ENCODE peak calls at places on chromosomes 4 and X, in seven cellular contexts. One of them, this sample, is unnamed. For H3K4me1 and H3K9me2, the result is how much of the 10 kb centered on the place peaks cover.

GRCh38 chr4:159551268-159551667 is 448.4 kb downstream of the RAPGEF2 start:
- DNase-seq in OCI-LY7: no peak
- DNase-seq in GM23248: peak
- DNase-seq in HCT116: no peak
- DNase-seq in hepatocyte: no peak
- DNase-seq in PC-9: no peak
- DNase-seq in SK-N-SH: no peak
- DNase-seq in this sample: no peak

GRCh38 chrX:22247169-22247568 is 25.5 kb upstream of the CBLL2 start:
- DNase-seq in OCI-LY7: no peak
- DNase-seq in GM23248: peak
- DNase-seq in HCT116: no peak
- DNase-seq in hepatocyte: no peak
- DNase-seq in PC-9: peak
- DNase-seq in SK-N-SH: no peak
- DNase-seq in this sample: no peak

GRCh38 chr4:153513596-153513995 is 47.4 kb downstream of the TMEM131L start:
- DNase-seq in OCI-LY7: no peak
- DNase-seq in GM23248: peak
- DNase-seq in HCT116: peak
- DNase-seq in hepatocyte: no peak
- DNase-seq in PC-9: no peak
- DNase-seq in SK-N-SH: no peak
- DNase-seq in this sample: peak

GRCh38 chr4:19494958-19495357 is 756.7 kb upstream of the SLIT2 start:
- DNase-seq in OCI-LY7: no peak
- DNase-seq in GM23248: peak
- DNase-seq in HCT116: no peak
- DNase-seq in hepatocyte: no peak
- DNase-seq in PC-9: no peak
- DNase-seq in SK-N-SH: no peak
- DNase-seq in this sample: peak

GRCh38 chr4:141142423-141142822 is 9.2 kb upstream of the RNF150 start:
- DNase-seq in OCI-LY7: no peak
- DNase-seq in GM23248: no peak
- DNase-seq in HCT116: no peak
- DNase-seq in hepatocyte: no peak
- DNase-seq in PC-9: peak
- DNase-seq in SK-N-SH: no peak
- DNase-seq in this sample: peak

GRCh38 chrX:78822157-78822683 is 74.7 kb downstream of the LPAR4 start:
- DNase-seq in OCI-LY7: no peak
- DNase-seq in GM23248: no peak
- DNase-seq in HCT116: no peak
- DNase-seq in hepatocyte: no peak
- DNase-seq in PC-9: no peak
- DNase-seq in SK-N-SH: no peak
- DNase-seq in this sample: no peak

GRCh38 chr4:152118819-152119553 is 358.2 kb upstream of the GATB start:
- DNase-seq in OCI-LY7: no peak
- DNase-seq in GM23248: no peak
- DNase-seq in HCT116: no peak
- DNase-seq in hepatocyte: no peak
- DNase-seq in PC-9: no peak
- DNase-seq in SK-N-SH: no peak
- DNase-seq in this sample: no peak

GRCh38 chr4:155774033-155774432 is 15.2 kb downstream of the GUCY1B1 start:
- DNase-seq in OCI-LY7: no peak
- DNase-seq in GM23248: no peak
- DNase-seq in HCT116: no peak
- DNase-seq in hepatocyte: no peak
- DNase-seq in PC-9: no peak
- DNase-seq in SK-N-SH: no peak
- DNase-seq in this sample: no peak

GRCh38 chr4:146329042-146329716 is 114.8 kb downstream of the REELD1 start:
- DNase-seq in OCI-LY7: no peak
- DNase-seq in GM23248: peak
- DNase-seq in HCT116: no peak
- DNase-seq in hepatocyte: no peak
- DNase-seq in PC-9: peak
- DNase-seq in SK-N-SH: no peak
- DNase-seq in this sample: peak

GRCh38 chr4:182189107-182189878 is 53.9 kb upstream of the TENM3 start:
- DNase-seq in OCI-LY7: no peak
- DNase-seq in GM23248: peak
- DNase-seq in HCT116: no peak
- DNase-seq in hepatocyte: peak
- DNase-seq in PC-9: no peak
- DNase-seq in SK-N-SH: no peak
- DNase-seq in this sample: peak

GRCh38 chrX:8741981-8742380 is 10.0 kb upstream of the ANOS1 start:
- DNase-seq in OCI-LY7: no peak
- DNase-seq in GM23248: no peak
- DNase-seq in HCT116: no peak
- DNase-seq in hepatocyte: no peak
- DNase-seq in PC-9: no peak
- DNase-seq in SK-N-SH: no peak
- DNase-seq in this sample: no peak

GRCh38 chr4:45455217-45455616 is 668.6 kb downstream of the GABRG1 start:
- DNase-seq in OCI-LY7: no peak
- DNase-seq in GM23248: no peak
- DNase-seq in HCT116: no peak
- DNase-seq in hepatocyte: no peak
- DNase-seq in PC-9: no peak
- DNase-seq in SK-N-SH: no peak
- DNase-seq in this sample: no peak

GRCh38 chrX:134572816-134573682 is 85.2 kb downstream of the PLAC1 start:
- DNase-seq in OCI-LY7: no peak
- DNase-seq in GM23248: no peak
- DNase-seq in HCT116: peak
- DNase-seq in hepatocyte: no peak
- DNase-seq in PC-9: peak
- DNase-seq in SK-N-SH: no peak
- DNase-seq in this sample: peak

GRCh38 chrX:69093960-69094935 is 71.0 kb downstream of the PJA1 start:
- DNase-seq in OCI-LY7: peak
- DNase-seq in GM23248: peak
- DNase-seq in HCT116: peak
- DNase-seq in hepatocyte: peak
- DNase-seq in PC-9: peak
- DNase-seq in SK-N-SH: peak
- DNase-seq in this sample: peak

GRCh38 chr4:108024078-108024990 is 34.6 kb downstream of the HADH start:
- DNase-seq in OCI-LY7: no peak
- DNase-seq in GM23248: no peak
- DNase-seq in HCT116: no peak
- DNase-seq in hepatocyte: no peak
- DNase-seq in PC-9: no peak
- DNase-seq in SK-N-SH: no peak
- DNase-seq in this sample: no peak

GRCh38 chrX:133415276-133416105 is at the start of gene GPC4:
- DNase-seq in OCI-LY7: no peak
- DNase-seq in GM23248: peak
- DNase-seq in HCT116: peak
- DNase-seq in hepatocyte: peak
- DNase-seq in PC-9: no peak
- DNase-seq in SK-N-SH: peak
- DNase-seq in this sample: peak

GRCh38 chrX:9848718-9849481 is 62.7 kb downstream of the SHROOM2 start:
- DNase-seq in OCI-LY7: no peak
- DNase-seq in GM23248: no peak
- DNase-seq in HCT116: no peak
- DNase-seq in hepatocyte: no peak
- DNase-seq in PC-9: no peak
- DNase-seq in SK-N-SH: no peak
- DNase-seq in this sample: no peak

GRCh38 chr4:173332963-173333657 is 1.0 kb downstream of the HMGB2 start:
- DNase-seq in OCI-LY7: no peak
- DNase-seq in GM23248: peak
- DNase-seq in HCT116: no peak
- DNase-seq in hepatocyte: no peak
- DNase-seq in PC-9: peak
- DNase-seq in SK-N-SH: no peak
- DNase-seq in this sample: peak

GRCh38 chr4:38760915-38761314 is 21.9 kb downstream of the TLR10 start:
- DNase-seq in OCI-LY7: peak
- DNase-seq in GM23248: no peak
- DNase-seq in HCT116: no peak
- DNase-seq in hepatocyte: no peak
- DNase-seq in PC-9: no peak
- DNase-seq in SK-N-SH: no peak
- DNase-seq in this sample: no peak
- H3K4me1 ChIP-seq in OCI-LY7: half or more
- H3K4me1 ChIP-seq in GM23248: under half
- H3K4me1 ChIP-seq in HCT116: under half
- H3K4me1 ChIP-seq in hepatocyte: under half
- H3K4me1 ChIP-seq in PC-9: under half
- H3K4me1 ChIP-seq in SK-N-SH: under half
- H3K4me1 ChIP-seq in this sample: under half

GRCh38 chr4:82621212-82621611 is 59.4 kb upstream of the TMEM150C start:
- DNase-seq in OCI-LY7: no peak
- DNase-seq in GM23248: no peak
- DNase-seq in HCT116: no peak
- DNase-seq in hepatocyte: no peak
- DNase-seq in PC-9: no peak
- DNase-seq in SK-N-SH: no peak
- DNase-seq in this sample: no peak

GRCh38 chr4:82623284-82623683 is 61.5 kb upstream of the TMEM150C start:
- DNase-seq in OCI-LY7: no peak
- DNase-seq in GM23248: peak
- DNase-seq in HCT116: no peak
- DNase-seq in hepatocyte: no peak
- DNase-seq in PC-9: no peak
- DNase-seq in SK-N-SH: no peak
- DNase-seq in this sample: no peak

GRCh38 chr4:82626251-82626868 is 64.6 kb upstream of the TMEM150C start:
- DNase-seq in OCI-LY7: no peak
- DNase-seq in GM23248: no peak
- DNase-seq in HCT116: no peak
- DNase-seq in hepatocyte: no peak
- DNase-seq in PC-9: no peak
- DNase-seq in SK-N-SH: no peak
- DNase-seq in this sample: no peak

GRCh38 chr4:82629238-82630000 is 67.6 kb upstream of the TMEM150C start:
- DNase-seq in OCI-LY7: no peak
- DNase-seq in GM23248: peak
- DNase-seq in HCT116: no peak
- DNase-seq in hepatocyte: no peak
- DNase-seq in PC-9: no peak
- DNase-seq in SK-N-SH: no peak
- DNase-seq in this sample: no peak

DNA sequence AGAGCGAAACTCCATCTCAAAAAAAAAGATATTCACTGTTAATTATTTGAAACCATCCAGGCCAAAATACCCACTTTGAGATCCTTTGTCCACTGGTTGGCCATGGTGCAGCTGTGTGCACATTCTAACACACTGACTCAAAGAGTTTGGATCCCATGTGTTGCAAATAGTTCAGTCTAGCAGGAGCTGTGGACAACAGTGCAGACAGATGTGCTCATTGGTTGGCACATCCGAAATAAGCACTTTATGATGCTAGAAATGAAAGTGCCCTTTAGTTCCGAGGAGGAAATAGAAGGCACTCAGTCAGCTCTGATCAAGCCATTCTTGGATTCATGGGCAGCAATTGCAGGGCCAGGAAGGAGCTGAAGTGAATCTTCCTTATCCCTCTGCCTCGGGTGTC is 63.0 kb upstream of the TMEM150C start:
- DNase-seq in OCI-LY7: no peak
- DNase-seq in GM23248: peak
- DNase-seq in HCT116: no peak
- DNase-seq in hepatocyte: no peak
- DNase-seq in PC-9: no peak
- DNase-seq in SK-N-SH: no peak
- DNase-seq in this sample: no peak
- H3K9me2 ChIP-seq in OCI-LY7: under half
- H3K9me2 ChIP-seq in GM23248: under half
- H3K9me2 ChIP-seq in HCT116: under half
- H3K9me2 ChIP-seq in hepatocyte: under half
- H3K9me2 ChIP-seq in PC-9: under half
- H3K9me2 ChIP-seq in SK-N-SH: under half
- H3K9me2 ChIP-seq in this sample: under half

GRCh38 chr4:73098713-73099112 is 29.2 kb upstream of the COX18 start:
- DNase-seq in OCI-LY7: no peak
- DNase-seq in GM23248: no peak
- DNase-seq in HCT116: no peak
- DNase-seq in hepatocyte: no peak
- DNase-seq in PC-9: no peak
- DNase-seq in SK-N-SH: no peak
- DNase-seq in this sample: no peak

GRCh38 chr4:73103799-73104503 is 34.4 kb upstream of the COX18 start:
- DNase-seq in OCI-LY7: no peak
- DNase-seq in GM23248: no peak
- DNase-seq in HCT116: no peak
- DNase-seq in hepatocyte: peak
- DNase-seq in PC-9: no peak
- DNase-seq in SK-N-SH: no peak
- DNase-seq in this sample: peak

GRCh38 chr4:73104695-73105094 is 35.2 kb upstream of the COX18 start:
- DNase-seq in OCI-LY7: no peak
- DNase-seq in GM23248: no peak
- DNase-seq in HCT116: no peak
- DNase-seq in hepatocyte: no peak
- DNase-seq in PC-9: no peak
- DNase-seq in SK-N-SH: no peak
- DNase-seq in this sample: no peak

DNA sequence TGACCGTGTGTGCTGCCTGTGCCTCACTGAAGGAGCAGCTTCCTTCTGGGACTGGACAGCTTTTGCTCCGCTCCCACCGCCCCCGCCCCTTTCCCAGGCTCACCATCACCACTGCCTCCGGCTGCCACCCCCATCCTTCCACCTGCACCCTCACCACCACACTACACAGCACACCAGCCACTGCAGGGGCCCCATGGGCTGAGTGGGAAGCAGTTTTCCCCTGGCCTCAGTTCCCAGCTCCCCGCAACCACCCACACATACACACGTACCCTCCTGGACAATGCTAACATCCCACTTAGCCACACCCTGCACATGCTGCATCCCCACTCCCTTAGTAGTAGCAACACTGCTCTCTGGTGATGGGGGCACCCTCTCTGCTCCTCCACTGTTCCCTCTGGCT is 29.6 kb upstream of the COX18 start:
- DNase-seq in OCI-LY7: no peak
- DNase-seq in GM23248: no peak
- DNase-seq in HCT116: no peak
- DNase-seq in hepatocyte: no peak
- DNase-seq in PC-9: no peak
- DNase-seq in SK-N-SH: no peak
- DNase-seq in this sample: no peak
- H3K4me3 ChIP-seq in OCI-LY7: no peak
- H3K4me3 ChIP-seq in GM23248: no peak
- H3K4me3 ChIP-seq in HCT116: no peak
- H3K4me3 ChIP-seq in hepatocyte: no peak
- H3K4me3 ChIP-seq in PC-9: no peak
- H3K4me3 ChIP-seq in SK-N-SH: no peak
- H3K4me3 ChIP-seq in this sample: no peak

DNA sequence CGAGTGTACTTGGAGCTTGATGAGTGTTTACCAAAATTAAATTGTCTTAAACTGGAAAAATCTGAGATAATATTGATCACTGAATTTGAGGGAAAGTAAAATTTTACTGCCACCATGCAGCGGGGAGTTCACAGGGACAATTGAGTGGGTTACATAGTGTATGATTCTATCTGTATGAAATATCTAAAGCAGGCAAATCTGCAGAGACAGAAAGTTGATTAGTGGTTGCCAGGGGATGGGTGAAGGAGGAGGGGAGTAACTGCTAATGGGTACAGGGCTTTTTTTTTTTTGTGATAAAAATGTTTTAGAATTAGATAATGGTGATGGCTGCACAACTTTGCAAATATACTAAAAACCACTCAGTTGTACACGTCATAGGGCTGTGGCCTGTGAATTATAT is 35.4 kb upstream of the PDLIM3 start:
- DNase-seq in OCI-LY7: no peak
- DNase-seq in GM23248: no peak
- DNase-seq in HCT116: no peak
- DNase-seq in hepatocyte: no peak
- DNase-seq in PC-9: no peak
- DNase-seq in SK-N-SH: peak
- DNase-seq in this sample: no peak
- H3K4me1 ChIP-seq in OCI-LY7: under half
- H3K4me1 ChIP-seq in GM23248: under half
- H3K4me1 ChIP-seq in HCT116: under half
- H3K4me1 ChIP-seq in hepatocyte: under half
- H3K4me1 ChIP-seq in PC-9: under half
- H3K4me1 ChIP-seq in SK-N-SH: under half
- H3K4me1 ChIP-seq in this sample: under half